ENCODE peak calls at places on chromosomes 1 and 21, in five cellular contexts. One of them, this sample, is unnamed.

GRCh38 chr1:9315411-9316079 is 22.9 kb downstream of the SPSB1 start:
- DNase-seq in thoracic aorta: no peak
- DNase-seq in Right ventricle myocardium superior: no peak
- DNase-seq in endothelial cell: no peak
- DNase-seq in left lobe of liver: no peak
- DNase-seq in this sample: no peak

GRCh38 chr1:173867141-173867752 is 542 bp downstream of the GAS5 start:
- DNase-seq in endothelial cell: peak
- DNase-seq in left lobe of liver: no peak
- DNase-seq in thoracic aorta: no peak
- DNase-seq in Right ventricle myocardium superior: no peak
- DNase-seq in this sample: no peak

GRCh38 chr1:169150631-169151337 is 44.3 kb downstream of the ATP1B1 start:
- DNase-seq in endothelial cell: no peak
- DNase-seq in Right ventricle myocardium superior: no peak
- DNase-seq in thoracic aorta: no peak
- DNase-seq in left lobe of liver: no peak
- DNase-seq in this sample: no peak

GRCh38 chr1:117905019-117905418 is 24.4 kb downstream of the GDAP2 start:
- DNase-seq in endothelial cell: no peak
- DNase-seq in left lobe of liver: no peak
- DNase-seq in thoracic aorta: no peak
- DNase-seq in Right ventricle myocardium superior: no peak
- DNase-seq in this sample: no peak

GRCh38 chr21:45534591-45535331 is 7.5 kb downstream of the SLC19A1 start:
- DNase-seq in thoracic aorta: no peak
- DNase-seq in left lobe of liver: peak
- DNase-seq in endothelial cell: no peak
- DNase-seq in Right ventricle myocardium superior: peak
- DNase-seq in this sample: no peak

GRCh38 chr21:46153259-46154154 is 1.9 kb downstream of the FTCD start:
- DNase-seq in left lobe of liver: peak
- DNase-seq in thoracic aorta: peak
- DNase-seq in endothelial cell: peak
- DNase-seq in Right ventricle myocardium superior: peak
- DNase-seq in this sample: no peak

GRCh38 chr1:17984510-17985085 is 123.0 kb upstream of the IGSF21 start:
- DNase-seq in thoracic aorta: no peak
- DNase-seq in Right ventricle myocardium superior: no peak
- DNase-seq in left lobe of liver: no peak
- DNase-seq in endothelial cell: peak
- DNase-seq in this sample: peak

GRCh38 chr1:78490861-78491310 is at the start of gene PTGFR:
- DNase-seq in left lobe of liver: no peak
- DNase-seq in thoracic aorta: no peak
- DNase-seq in endothelial cell: peak
- DNase-seq in Right ventricle myocardium superior: peak
- DNase-seq in this sample: peak

GRCh38 chr21:42236014-42236413 is 17.1 kb downstream of the ABCG1 start:
- DNase-seq in Right ventricle myocardium superior: peak
- DNase-seq in left lobe of liver: no peak
- DNase-seq in thoracic aorta: no peak
- DNase-seq in endothelial cell: no peak
- DNase-seq in this sample: no peak

GRCh38 chr1:59015708-59016107 is 231.9 kb upstream of the JUN start:
- DNase-seq in Right ventricle myocardium superior: no peak
- DNase-seq in left lobe of liver: no peak
- DNase-seq in thoracic aorta: no peak
- DNase-seq in endothelial cell: no peak
- DNase-seq in this sample: no peak

GRCh38 chr1:58829861-58830260 is 46.0 kb upstream of the JUN start:
- DNase-seq in thoracic aorta: no peak
- DNase-seq in Right ventricle myocardium superior: no peak
- DNase-seq in left lobe of liver: no peak
- DNase-seq in endothelial cell: no peak
- DNase-seq in this sample: no peak

GRCh38 chr1:59427155-59427554 is 130.3 kb downstream of the FGGY start:
- DNase-seq in endothelial cell: no peak
- DNase-seq in left lobe of liver: no peak
- DNase-seq in thoracic aorta: no peak
- DNase-seq in Right ventricle myocardium superior: no peak
- DNase-seq in this sample: no peak

GRCh38 chr1:215777370-215777925 is 210.3 kb downstream of the KCTD3 start:
- DNase-seq in left lobe of liver: no peak
- DNase-seq in thoracic aorta: no peak
- DNase-seq in endothelial cell: no peak
- DNase-seq in Right ventricle myocardium superior: no peak
- DNase-seq in this sample: no peak

GRCh38 chr1:80064524-80064923 is 1058.0 kb upstream of the ADGRL4 start:
- DNase-seq in endothelial cell: no peak
- DNase-seq in Right ventricle myocardium superior: no peak
- DNase-seq in thoracic aorta: no peak
- DNase-seq in left lobe of liver: no peak
- DNase-seq in this sample: no peak

GRCh38 chr1:23100074-23100748 is 68.4 kb downstream of the LUZP1 start:
- DNase-seq in endothelial cell: peak
- DNase-seq in left lobe of liver: no peak
- DNase-seq in thoracic aorta: no peak
- DNase-seq in Right ventricle myocardium superior: no peak
- DNase-seq in this sample: no peak

This sample was measured in tibial nerve.